ENCODE peak calls at places on chromosomes 5 and 9, in eight cellular contexts. E is astrocyte, Q is H7, Z is BJ, D is spleen, B is fibroblast of lung, M is esophagus squamous epithelium, I is HFF-Myc. T is an unnamed sample.

GRCh38 chr5:4549351-4549750 is 590.8 kb upstream of the ADAMTS16 start:
- DNase-seq in E (no peak), Q (no peak), Z (no peak), D (no peak), B (no peak), M (no peak), I (no peak), T (no peak)

GRCh38 chr5:109585012-109585599 is 104.6 kb upstream of the MAN2A1 start:
- DNase-seq in E (peak; percentile 65), Q (no peak), Z (no peak), D (no peak), B (peak; percentile 11), M (no peak), I (no peak), T (no peak)

GRCh38 chr5:34682926-34683623 is 26.9 kb downstream of the RAI14 start:
- DNase-seq in E (peak; percentile 81), Q (no peak), Z (no peak), D (no peak), B (no peak), M (no peak), I (no peak), T (peak; percentile 90)

GRCh38 chr9:32631991-32632390 is 3.5 kb downstream of the TAF1L start:
- DNase-seq in E (no peak), Q (no peak), Z (no peak), D (no peak), B (no peak), M (no peak), I (no peak), T (no peak)

GRCh38 chr9:7246917-7247538 is 489.3 kb downstream of the KDM4C start:
- DNase-seq in E (peak; percentile 6), Q (no peak), Z (no peak), D (no peak), B (peak; percentile 8), M (no peak), I (no peak), T (peak; percentile 16)

GRCh38 chr5:112640495-112640894 is 97.2 kb upstream of the APC start:
- DNase-seq in E (no peak), Q (no peak), Z (no peak), D (no peak), B (no peak), M (no peak), I (no peak), T (no peak)

GRCh38 chr9:128123451-128124080 is 4.0 kb downstream of the PTGES2 start:
- DNase-seq in E (no peak), Q (peak; percentile 13), Z (no peak), D (peak; percentile 66), B (no peak), M (no peak), I (no peak), T (no peak)

GRCh38 chr9:133371261-133371711 is 4.6 kb downstream of the SURF4 start:
- DNase-seq in E (peak; percentile 31), Q (no peak), Z (no peak), D (peak; percentile 82), B (no peak), M (no peak), I (no peak), T (no peak)

GRCh38 chr5:116553366-116553765 is 21.3 kb downstream of the SEMA6A start:
- DNase-seq in E (no peak), Q (no peak), Z (no peak), D (no peak), B (no peak), M (no peak), I (no peak), T (no peak)

GRCh38 chr9:111743275-111743674 is 51.5 kb downstream of the SHOC1 start:
- DNase-seq in E (peak; percentile 73), Q (no peak), Z (no peak), D (no peak), B (peak; percentile 80), M (no peak), I (no peak), T (peak; percentile 73)

GRCh38 chr9:121302341-121302740 is 34.4 kb downstream of the GSN start:
- DNase-seq in E (no peak), Q (no peak), Z (no peak), D (peak; percentile 16), B (no peak), M (no peak), I (no peak), T (no peak)
- H3K4me3 ChIP-seq in E (no peak overlapping the region), Q (no peak overlapping the region), Z (no peak overlapping the region), D (no peak overlapping the region), B (no peak overlapping the region), M (peak overlapping the region; percentile 79), I (no peak overlapping the region), T (no peak overlapping the region)

GRCh38 chr9:110648698-110649097 is 19.9 kb upstream of the MUSK start:
- DNase-seq in E (no peak), Q (no peak), Z (no peak), D (no peak), B (no peak), M (no peak), I (no peak), T (no peak)

GRCh38 chr9:110655723-110656641 is 12.6 kb upstream of the MUSK start:
- DNase-seq in E (no peak), Q (no peak), Z (peak; percentile 67), D (no peak), B (peak; percentile 90), M (no peak), I (no peak), T (no peak)

GRCh38 chr9:110650261-110650660 is 18.3 kb upstream of the MUSK start:
- DNase-seq in E (peak; percentile 84), Q (no peak), Z (peak; percentile 64), D (no peak), B (peak; percentile 69), M (no peak), I (no peak), T (no peak)

GRCh38 chr9:110650991-110651411 is 17.6 kb upstream of the MUSK start:
- DNase-seq in E (peak; percentile 94), Q (no peak), Z (peak; percentile 99), D (no peak), B (peak; percentile 97), M (no peak), I (peak; percentile 97), T (no peak)
- H3K4me3 ChIP-seq in E (no peak overlapping the region), Q (no peak overlapping the region), Z (no peak overlapping the region), D (no peak overlapping the region), B (no peak overlapping the region), M (no peak overlapping the region), I (no peak overlapping the region), T (no peak overlapping the region)

DNA sequence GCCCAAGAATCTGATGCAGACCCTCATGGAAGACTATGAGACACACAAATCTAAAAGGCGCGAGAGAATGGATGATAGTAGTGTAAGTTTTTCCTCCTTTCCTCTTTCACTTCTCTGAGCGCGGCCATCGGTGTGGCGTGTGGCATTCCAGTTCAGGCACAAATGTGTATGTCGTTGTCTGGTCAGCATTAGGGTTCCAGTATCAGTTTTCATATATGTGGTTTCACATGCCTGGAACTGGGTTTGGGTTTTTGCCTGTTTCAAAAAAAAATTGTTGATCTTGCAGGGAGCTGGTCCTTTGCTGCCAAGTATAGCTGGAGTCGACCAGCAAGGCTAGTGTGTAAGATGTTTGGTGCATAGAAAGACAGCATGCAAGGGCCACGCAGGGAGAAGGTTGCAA is 51.5 kb downstream of the C9orf152 start:
- DNase-seq in E (no peak), Q (no peak), Z (no peak), D (no peak), B (no peak), M (no peak), I (no peak), T (no peak)
- H3K4me3 ChIP-seq in E (no peak overlapping the region), Q (no peak overlapping the region), Z (no peak overlapping the region), D (no peak overlapping the region), B (no peak overlapping the region), M (no peak overlapping the region), I (no peak overlapping the region), T (no peak overlapping the region)

GRCh38 chr9:97711223-97711626 is 14.1 kb upstream of the XPA start:
- DNase-seq in E (no peak), Q (peak; percentile 65), Z (no peak), D (no peak), B (no peak), M (no peak), I (no peak), T (no peak)
- H3K4me3 ChIP-seq in E (no peak overlapping the region), Q (no peak overlapping the region), Z (no peak overlapping the region), D (no peak overlapping the region), B (no peak overlapping the region), M (no peak overlapping the region), I (no peak overlapping the region), T (no peak overlapping the region)

GRCh38 chr5:78893959-78894676 is 91.0 kb downstream of the ARSB start:
- DNase-seq in E (no peak), Q (no peak), Z (no peak), D (no peak), B (no peak), M (no peak), I (no peak), T (no peak)

GRCh38 chr5:78896128-78896527 is 89.0 kb downstream of the ARSB start:
- DNase-seq in E (peak; percentile 80), Q (no peak), Z (no peak), D (no peak), B (peak; percentile 75), M (no peak), I (no peak), T (peak; percentile 20)

GRCh38 chr5:78890663-78891379 is 94.3 kb downstream of the ARSB start:
- DNase-seq in E (no peak), Q (no peak), Z (no peak), D (no peak), B (no peak), M (no peak), I (no peak), T (no peak)

GRCh38 chr5:78899922-78900362 is 85.2 kb downstream of the ARSB start:
- DNase-seq in E (peak; percentile 35), Q (peak; percentile 69), Z (no peak), D (no peak), B (peak; percentile 70), M (no peak), I (no peak), T (no peak)

DNA sequence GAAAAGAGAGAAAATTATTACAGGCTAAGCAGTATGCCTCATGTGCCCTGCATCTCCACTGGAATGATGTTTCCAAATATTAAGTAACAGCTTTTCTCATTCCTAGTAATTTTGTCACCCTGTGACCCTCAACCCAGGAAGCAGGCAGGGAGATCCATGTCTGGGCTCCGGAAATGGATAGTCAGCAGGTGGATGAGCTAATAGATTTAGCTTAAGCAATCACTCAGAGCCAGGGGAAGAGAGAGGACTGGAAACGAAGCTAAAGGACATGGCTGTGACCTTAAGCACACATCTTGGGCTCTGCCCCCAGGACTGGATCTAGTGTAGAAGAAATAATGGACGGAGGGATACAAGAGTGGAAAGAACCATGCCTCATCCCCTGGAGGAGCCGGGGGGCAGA is 89.5 kb downstream of the ARSB start:
- DNase-seq in E (no peak), Q (no peak), Z (no peak), D (no peak), B (no peak), M (no peak), I (no peak), T (no peak)
- H3K4me3 ChIP-seq in E (no peak overlapping the region), Q (no peak overlapping the region), Z (no peak overlapping the region), D (no peak overlapping the region), B (no peak overlapping the region), M (no peak overlapping the region), I (no peak overlapping the region), T (no peak overlapping the region)